ENCODE peak calls at places on chromosomes 7 and 10, in four cellular contexts. W is lower lobe of right lung, L is fibroblast of lung, Y is GM23338. M is an unnamed sample.

GRCh38 chr7:156964971-156965370 is 15.5 kb downstream of the NOM1 start:
- DNase-seq in W (no peak), L (no peak), Y (no peak), M (no peak)

GRCh38 chr10:66819691-66820090 is 106.1 kb upstream of the LRRTM3 start:
- DNase-seq in W (no peak), L (no peak), Y (no peak), M (no peak)

GRCh38 chr10:128263891-128264688 is 137.9 kb upstream of the MKI67 start:
- DNase-seq in W (peak; percentile 57), L (peak; percentile 50), Y (peak; percentile 81), M (peak; percentile 72)

GRCh38 chr7:651032-651728 is 75.3 kb upstream of the DNAAF5 start:
- DNase-seq in W (peak; percentile 5), L (no peak), Y (no peak), M (no peak)

GRCh38 chr10:110336111-110336721 is 31.5 kb upstream of the SMNDC1 start:
- DNase-seq in W (no peak), L (peak; percentile 98), Y (peak; percentile 64), M (no peak)

GRCh38 chr10:132360766-132361447 is 28.9 kb downstream of the LRRC27 start:
- DNase-seq in W (no peak), L (no peak), Y (peak; percentile 81), M (peak; percentile 16)

GRCh38 chr10:46002916-46003693 is 27.3 kb downstream of the NCOA4 start:
- DNase-seq in W (no peak), L (no peak), Y (no peak), M (no peak)

GRCh38 chr7:43870316-43870715 is 999 bp upstream of the MRPS24 start:
- DNase-seq in W (no peak), L (no peak), Y (no peak), M (no peak)

GRCh38 chr7:134187893-134188292 is 60.8 kb downstream of the LRGUK start:
- DNase-seq in W (no peak), L (no peak), Y (no peak), M (no peak)

GRCh38 chr10:70560511-70560931 is 42.0 kb downstream of the PRF1 start:
- DNase-seq in W (no peak), L (no peak), Y (no peak), M (no peak)

GRCh38 chr10:70562036-70562710 is 40.4 kb downstream of the PRF1 start:
- DNase-seq in W (no peak), L (peak; percentile 65), Y (no peak), M (no peak)

GRCh38 chr10:70561558-70561957 is 41.0 kb downstream of the PRF1 start:
- DNase-seq in W (no peak), L (no peak), Y (no peak), M (no peak)

GRCh38 chr10:70559861-70560260 is 42.7 kb downstream of the PRF1 start:
- DNase-seq in W (no peak), L (no peak), Y (no peak), M (no peak)

DNA sequence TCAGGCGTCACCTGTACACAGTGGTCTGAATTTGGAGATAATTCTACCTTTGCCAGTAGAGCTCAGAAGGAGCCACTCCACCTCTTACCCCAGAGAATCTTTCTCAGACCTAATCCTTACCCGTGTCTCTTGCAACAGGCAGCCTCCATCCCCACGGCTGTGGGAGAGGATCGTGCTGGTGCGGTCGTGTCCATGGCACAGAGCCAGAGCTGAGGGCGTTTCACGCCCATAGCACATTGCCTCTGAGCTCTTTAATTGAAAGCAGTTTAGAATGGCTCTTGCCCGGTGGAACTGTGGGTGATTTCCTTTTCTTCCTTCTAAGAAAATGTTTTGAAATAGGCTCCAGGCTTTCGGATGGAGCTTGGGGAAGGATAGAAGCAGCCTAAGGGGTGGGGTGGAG is 41.5 kb downstream of the PRF1 start:
- DNase-seq in W (peak; percentile 67), L (peak; percentile 47), Y (no peak), M (no peak)
- H3K36me3 ChIP-seq in W (peaks cover 27% of the 10 kb centered on the region), L (no peaks in the 10 kb centered on the region), Y (no peaks in the 10 kb centered on the region), M (no peaks in the 10 kb centered on the region)

DNA sequence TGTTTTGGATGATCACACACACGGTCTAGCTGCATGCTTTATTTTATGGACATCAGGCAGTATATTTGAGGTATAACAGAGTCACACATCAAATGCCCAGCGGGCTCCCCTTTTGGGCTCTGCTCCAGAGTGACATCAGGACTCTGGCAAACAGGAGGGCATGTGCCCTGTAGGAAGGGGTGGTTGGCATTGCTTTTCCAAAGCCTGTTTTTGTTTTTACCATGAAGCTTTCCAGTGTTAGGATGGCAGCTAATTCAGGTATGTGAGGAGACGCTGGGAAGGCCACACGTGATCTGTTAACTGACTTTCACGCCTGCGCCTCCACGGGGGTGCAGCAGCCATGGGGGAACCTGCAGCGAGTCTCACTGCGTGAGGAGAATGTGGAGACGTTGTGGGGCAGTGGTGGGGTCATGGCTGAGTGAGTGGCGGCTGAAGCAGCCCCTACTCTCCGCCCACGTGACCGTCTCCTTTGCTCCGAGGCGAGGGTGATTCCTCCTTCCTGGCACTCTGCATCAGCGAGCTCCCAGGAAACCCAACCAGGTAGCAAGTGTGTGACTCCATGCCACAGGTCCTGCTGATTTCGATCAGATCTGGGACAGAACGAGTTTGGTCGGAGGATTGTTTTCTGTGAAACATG is 117.7 kb downstream of the ANKRD61 start:
- DNase-seq in W (no peak), L (no peak), Y (no peak), M (no peak)
- H3K36me3 ChIP-seq in W (peaks cover 100% of the 10 kb centered on the region), L (peaks cover 15% of the 10 kb centered on the region), Y (peaks cover 50% of the 10 kb centered on the region), M (peaks cover 12% of the 10 kb centered on the region)

GRCh38 chr7:149605696-149606095 is 108.1 kb upstream of the ZNF746 start:
- DNase-seq in W (no peak), L (no peak), Y (no peak), M (no peak)
- H3K36me3 ChIP-seq in W (peaks cover 89% of the 10 kb centered on the region), L (peaks cover 3% of the 10 kb centered on the region), Y (no peaks in the 10 kb centered on the region), M (peaks cover 1% of the 10 kb centered on the region)

DNA sequence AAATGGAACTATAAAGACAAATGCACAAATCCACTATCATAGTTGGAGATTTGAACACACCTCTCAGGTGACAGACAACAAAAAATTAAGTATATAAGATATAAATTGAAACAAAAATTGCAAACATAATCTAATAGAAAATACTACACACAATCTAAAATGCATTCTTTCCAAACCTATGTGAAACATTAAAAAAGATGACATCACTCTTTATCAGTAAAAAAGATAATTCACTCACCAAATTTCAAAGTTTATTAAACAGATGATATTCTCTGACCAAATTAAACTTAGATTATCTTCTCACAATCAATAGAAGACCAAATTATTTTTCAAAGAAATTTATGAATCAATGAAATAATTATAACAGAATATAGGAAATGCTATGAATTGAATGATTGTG is 4.0 kb downstream of the ZWINT start:
- DNase-seq in W (no peak), L (no peak), Y (no peak), M (no peak)
- H3K36me3 ChIP-seq in W (no peaks in the 10 kb centered on the region), L (peaks cover 3% of the 10 kb centered on the region), Y (peaks cover 20% of the 10 kb centered on the region), M (no peaks in the 10 kb centered on the region)

GRCh38 chr7:131341690-131342089 is 14.0 kb downstream of the MKLN1 start:
- DNase-seq in W (no peak), L (no peak), Y (peak; percentile 74), M (no peak)
- H3K36me3 ChIP-seq in W (no peaks in the 10 kb centered on the region), L (no peaks in the 10 kb centered on the region), Y (peaks cover 7% of the 10 kb centered on the region), M (no peaks in the 10 kb centered on the region)

GRCh38 chr10:20858292-20859124 is 38.6 kb downstream of the NEBL start:
- DNase-seq in W (no peak), L (peak; percentile 76), Y (peak; percentile 56), M (peak; percentile 37)

GRCh38 chr10:20863008-20863407 is 34.1 kb downstream of the NEBL start:
- DNase-seq in W (no peak), L (no peak), Y (no peak), M (no peak)
- H3K36me3 ChIP-seq in W (peaks cover 2% of the 10 kb centered on the region), L (no peaks in the 10 kb centered on the region), Y (no peaks in the 10 kb centered on the region), M (no peaks in the 10 kb centered on the region)